ENCODE peak calls at places on chromosome 5, in ten cellular contexts. One of them, this sample, is unnamed. For H3K36me3, the result is how much of the 10 kb centered on the place peaks cover.

GRCh38 chr5:133427121-133427777 is 185.1 kb downstream of the FSTL4 start:
- DNase-seq in left ventricle myocardium inferior: no peak
- DNase-seq in heart left ventricle: no peak
- DNase-seq in WERI-Rb-1: no peak
- DNase-seq in IMR-90: peak
- DNase-seq in breast epithelium: no peak
- DNase-seq in brain microvascular endothelial cell: peak
- DNase-seq in lower lobe of right lung: no peak
- DNase-seq in right lobe of liver: no peak
- DNase-seq in mesendoderm: no peak
- DNase-seq in this sample: no peak

GRCh38 chr5:96624631-96625030 is 37.5 kb upstream of the CAST start:
- DNase-seq in left ventricle myocardium inferior: no peak
- DNase-seq in heart left ventricle: no peak
- DNase-seq in WERI-Rb-1: no peak
- DNase-seq in IMR-90: no peak
- DNase-seq in breast epithelium: no peak
- DNase-seq in brain microvascular endothelial cell: no peak
- DNase-seq in lower lobe of right lung: no peak
- DNase-seq in right lobe of liver: no peak
- DNase-seq in mesendoderm: no peak
- DNase-seq in this sample: no peak

GRCh38 chr5:128193676-128194390 is 110.3 kb downstream of the SLC12A2 start:
- DNase-seq in left ventricle myocardium inferior: no peak
- DNase-seq in heart left ventricle: no peak
- DNase-seq in WERI-Rb-1: no peak
- DNase-seq in IMR-90: no peak
- DNase-seq in breast epithelium: no peak
- DNase-seq in brain microvascular endothelial cell: no peak
- DNase-seq in lower lobe of right lung: no peak
- DNase-seq in right lobe of liver: no peak
- DNase-seq in mesendoderm: no peak
- DNase-seq in this sample: no peak

GRCh38 chr5:34929720-34930526 is 564 bp downstream of the DNAJC21 start:
- DNase-seq in left ventricle myocardium inferior: peak
- DNase-seq in heart left ventricle: peak
- DNase-seq in WERI-Rb-1: peak
- DNase-seq in IMR-90: peak
- DNase-seq in breast epithelium: peak
- DNase-seq in brain microvascular endothelial cell: peak
- DNase-seq in lower lobe of right lung: peak
- DNase-seq in right lobe of liver: peak
- DNase-seq in mesendoderm: peak
- DNase-seq in this sample: peak

GRCh38 chr5:123182072-123182471 is 93.0 kb downstream of the PRDM6 start:
- DNase-seq in left ventricle myocardium inferior: peak
- DNase-seq in heart left ventricle: no peak
- DNase-seq in WERI-Rb-1: no peak
- DNase-seq in IMR-90: no peak
- DNase-seq in breast epithelium: no peak
- DNase-seq in brain microvascular endothelial cell: no peak
- DNase-seq in lower lobe of right lung: no peak
- DNase-seq in right lobe of liver: no peak
- DNase-seq in mesendoderm: no peak
- DNase-seq in this sample: no peak

GRCh38 chr5:43515678-43516048 is 715 bp upstream of the C5orf34 start:
- DNase-seq in left ventricle myocardium inferior: no peak
- DNase-seq in heart left ventricle: no peak
- DNase-seq in WERI-Rb-1: no peak
- DNase-seq in IMR-90: no peak
- DNase-seq in breast epithelium: no peak
- DNase-seq in brain microvascular endothelial cell: no peak
- DNase-seq in lower lobe of right lung: no peak
- DNase-seq in right lobe of liver: no peak
- DNase-seq in mesendoderm: no peak
- DNase-seq in this sample: no peak

GRCh38 chr5:143182901-143183820 is 220.3 kb downstream of the NR3C1 start:
- DNase-seq in left ventricle myocardium inferior: peak
- DNase-seq in heart left ventricle: peak
- DNase-seq in WERI-Rb-1: no peak
- DNase-seq in IMR-90: peak
- DNase-seq in breast epithelium: no peak
- DNase-seq in brain microvascular endothelial cell: no peak
- DNase-seq in lower lobe of right lung: no peak
- DNase-seq in right lobe of liver: peak
- DNase-seq in mesendoderm: peak
- DNase-seq in this sample: peak

GRCh38 chr5:141740885-141741284 is 58.9 kb upstream of the ARAP3 start:
- DNase-seq in left ventricle myocardium inferior: no peak
- DNase-seq in heart left ventricle: no peak
- DNase-seq in WERI-Rb-1: no peak
- DNase-seq in IMR-90: no peak
- DNase-seq in breast epithelium: no peak
- DNase-seq in brain microvascular endothelial cell: no peak
- DNase-seq in lower lobe of right lung: no peak
- DNase-seq in right lobe of liver: no peak
- DNase-seq in mesendoderm: no peak
- DNase-seq in this sample: no peak

GRCh38 chr5:124644582-124644981 is 101.9 kb downstream of the ZNF608 start:
- DNase-seq in left ventricle myocardium inferior: no peak
- DNase-seq in heart left ventricle: no peak
- DNase-seq in WERI-Rb-1: no peak
- DNase-seq in IMR-90: no peak
- DNase-seq in breast epithelium: no peak
- DNase-seq in brain microvascular endothelial cell: no peak
- DNase-seq in lower lobe of right lung: no peak
- DNase-seq in right lobe of liver: no peak
- DNase-seq in mesendoderm: no peak
- DNase-seq in this sample: no peak

GRCh38 chr5:124643306-124643705 is 103.1 kb downstream of the ZNF608 start:
- DNase-seq in left ventricle myocardium inferior: no peak
- DNase-seq in heart left ventricle: no peak
- DNase-seq in WERI-Rb-1: no peak
- DNase-seq in IMR-90: no peak
- DNase-seq in breast epithelium: no peak
- DNase-seq in brain microvascular endothelial cell: no peak
- DNase-seq in lower lobe of right lung: no peak
- DNase-seq in right lobe of liver: no peak
- DNase-seq in mesendoderm: no peak
- DNase-seq in this sample: no peak

GRCh38 chr5:124642148-124642547 is 104.3 kb downstream of the ZNF608 start:
- DNase-seq in left ventricle myocardium inferior: no peak
- DNase-seq in heart left ventricle: no peak
- DNase-seq in WERI-Rb-1: no peak
- DNase-seq in IMR-90: no peak
- DNase-seq in breast epithelium: no peak
- DNase-seq in brain microvascular endothelial cell: no peak
- DNase-seq in lower lobe of right lung: no peak
- DNase-seq in right lobe of liver: no peak
- DNase-seq in mesendoderm: no peak
- DNase-seq in this sample: no peak

GRCh38 chr5:124645396-124645795 is 101.0 kb downstream of the ZNF608 start:
- DNase-seq in left ventricle myocardium inferior: no peak
- DNase-seq in heart left ventricle: no peak
- DNase-seq in WERI-Rb-1: no peak
- DNase-seq in IMR-90: no peak
- DNase-seq in breast epithelium: no peak
- DNase-seq in brain microvascular endothelial cell: no peak
- DNase-seq in lower lobe of right lung: no peak
- DNase-seq in right lobe of liver: no peak
- DNase-seq in mesendoderm: no peak
- DNase-seq in this sample: no peak

GRCh38 chr5:124644138-124644537 is 102.3 kb downstream of the ZNF608 start:
- DNase-seq in left ventricle myocardium inferior: no peak
- DNase-seq in heart left ventricle: no peak
- DNase-seq in WERI-Rb-1: no peak
- DNase-seq in IMR-90: peak
- DNase-seq in breast epithelium: no peak
- DNase-seq in brain microvascular endothelial cell: peak
- DNase-seq in lower lobe of right lung: no peak
- DNase-seq in right lobe of liver: no peak
- DNase-seq in mesendoderm: no peak
- DNase-seq in this sample: no peak
- H3K36me3 ChIP-seq in left ventricle myocardium inferior: under half
- H3K36me3 ChIP-seq in heart left ventricle: under half
- H3K36me3 ChIP-seq in WERI-Rb-1: half or more
- H3K36me3 ChIP-seq in IMR-90: under half
- H3K36me3 ChIP-seq in breast epithelium: under half
- H3K36me3 ChIP-seq in brain microvascular endothelial cell: under half
- H3K36me3 ChIP-seq in lower lobe of right lung: under half
- H3K36me3 ChIP-seq in right lobe of liver: under half
- H3K36me3 ChIP-seq in mesendoderm: under half
- H3K36me3 ChIP-seq in this sample: under half

DNA sequence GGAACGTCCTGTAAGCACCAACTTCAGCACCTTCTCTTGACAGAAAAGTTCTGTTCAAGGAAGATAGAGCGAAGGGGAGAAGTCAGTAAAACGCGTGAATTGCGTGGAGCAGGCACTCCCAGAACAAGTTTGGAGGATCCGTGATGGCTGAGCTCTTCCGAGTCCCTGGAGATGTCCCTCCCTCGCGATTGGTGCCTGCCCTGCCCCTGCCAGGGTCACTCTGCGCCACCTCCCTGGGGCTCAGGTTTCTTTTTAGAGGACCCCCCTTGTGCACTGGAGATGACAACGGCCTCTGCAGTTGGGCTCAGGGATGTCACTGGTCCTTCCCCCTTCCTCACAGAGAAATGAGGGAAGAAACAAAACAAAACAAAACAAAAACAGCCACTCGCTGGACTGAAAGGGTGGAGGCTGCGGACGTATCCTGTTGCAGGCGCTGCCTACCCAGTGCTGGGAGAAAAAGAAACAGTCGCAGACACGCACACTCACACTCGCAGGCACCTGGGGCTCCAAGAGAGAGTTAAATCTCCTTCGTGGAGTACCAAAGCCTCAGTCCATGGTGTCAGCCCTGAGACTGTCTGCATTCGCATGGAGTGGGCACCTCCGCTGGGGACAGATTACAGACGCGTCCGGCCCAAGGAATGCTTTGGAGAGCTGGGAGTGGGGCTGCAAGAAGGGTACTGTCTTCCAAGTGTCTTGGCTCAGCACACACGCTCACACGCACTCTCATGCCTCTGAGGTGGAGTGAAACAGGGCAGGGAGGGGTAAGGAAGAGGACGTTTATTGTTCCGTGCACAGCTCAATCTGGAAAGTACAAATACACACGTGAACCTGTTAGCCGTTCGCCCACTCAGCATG is 512.6 kb downstream of the SLCO4C1 start:
- DNase-seq in left ventricle myocardium inferior: no peak
- DNase-seq in heart left ventricle: no peak
- DNase-seq in WERI-Rb-1: no peak
- DNase-seq in IMR-90: no peak
- DNase-seq in breast epithelium: no peak
- DNase-seq in brain microvascular endothelial cell: no peak
- DNase-seq in lower lobe of right lung: no peak
- DNase-seq in right lobe of liver: no peak
- DNase-seq in mesendoderm: no peak
- DNase-seq in this sample: no peak
- H3K36me3 ChIP-seq in left ventricle myocardium inferior: under half
- H3K36me3 ChIP-seq in heart left ventricle: under half
- H3K36me3 ChIP-seq in WERI-Rb-1: under half
- H3K36me3 ChIP-seq in IMR-90: under half
- H3K36me3 ChIP-seq in breast epithelium: under half
- H3K36me3 ChIP-seq in brain microvascular endothelial cell: under half
- H3K36me3 ChIP-seq in lower lobe of right lung: under half
- H3K36me3 ChIP-seq in right lobe of liver: under half
- H3K36me3 ChIP-seq in mesendoderm: under half
- H3K36me3 ChIP-seq in this sample: under half

DNA sequence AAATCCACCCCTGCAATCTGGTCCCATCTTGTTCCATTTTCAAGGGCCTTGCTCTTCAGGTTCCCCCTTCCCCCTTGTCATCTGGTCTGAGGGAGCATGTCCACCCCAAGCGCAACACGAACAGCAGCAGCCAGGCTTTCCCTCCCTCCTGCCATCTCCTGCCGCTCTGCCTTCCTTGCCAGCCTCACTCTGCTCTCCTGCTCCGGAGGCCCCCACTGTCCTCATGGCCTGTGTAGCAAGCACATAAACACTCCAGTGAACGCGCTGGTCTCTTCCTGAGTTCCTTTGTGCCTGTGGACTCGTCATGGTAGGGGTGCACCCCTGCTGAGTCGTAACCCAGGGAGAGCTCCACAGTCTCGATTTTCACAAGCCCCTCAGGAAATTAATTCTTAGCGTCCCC is 29.9 kb downstream of the TENT4A start:
- DNase-seq in left ventricle myocardium inferior: no peak
- DNase-seq in heart left ventricle: no peak
- DNase-seq in WERI-Rb-1: no peak
- DNase-seq in IMR-90: no peak
- DNase-seq in breast epithelium: no peak
- DNase-seq in brain microvascular endothelial cell: no peak
- DNase-seq in lower lobe of right lung: no peak
- DNase-seq in right lobe of liver: no peak
- DNase-seq in mesendoderm: no peak
- DNase-seq in this sample: no peak
- H3K36me3 ChIP-seq in left ventricle myocardium inferior: half or more
- H3K36me3 ChIP-seq in heart left ventricle: half or more
- H3K36me3 ChIP-seq in WERI-Rb-1: half or more
- H3K36me3 ChIP-seq in IMR-90: under half
- H3K36me3 ChIP-seq in breast epithelium: under half
- H3K36me3 ChIP-seq in brain microvascular endothelial cell: under half
- H3K36me3 ChIP-seq in lower lobe of right lung: half or more
- H3K36me3 ChIP-seq in right lobe of liver: under half
- H3K36me3 ChIP-seq in mesendoderm: under half
- H3K36me3 ChIP-seq in this sample: half or more

GRCh38 chr5:149313151-149313841 is 32.0 kb upstream of the GRPEL2 start:
- DNase-seq in left ventricle myocardium inferior: no peak
- DNase-seq in heart left ventricle: no peak
- DNase-seq in WERI-Rb-1: no peak
- DNase-seq in IMR-90: no peak
- DNase-seq in breast epithelium: no peak
- DNase-seq in brain microvascular endothelial cell: no peak
- DNase-seq in lower lobe of right lung: no peak
- DNase-seq in right lobe of liver: no peak
- DNase-seq in mesendoderm: no peak
- DNase-seq in this sample: no peak

GRCh38 chr5:149314571-149315111 is 30.7 kb upstream of the GRPEL2 start:
- DNase-seq in left ventricle myocardium inferior: no peak
- DNase-seq in heart left ventricle: no peak
- DNase-seq in WERI-Rb-1: peak
- DNase-seq in IMR-90: no peak
- DNase-seq in breast epithelium: no peak
- DNase-seq in brain microvascular endothelial cell: no peak
- DNase-seq in lower lobe of right lung: no peak
- DNase-seq in right lobe of liver: no peak
- DNase-seq in mesendoderm: no peak
- DNase-seq in this sample: no peak

GRCh38 chr5:149309354-149309753 is 35.9 kb upstream of the GRPEL2 start:
- DNase-seq in left ventricle myocardium inferior: no peak
- DNase-seq in heart left ventricle: no peak
- DNase-seq in WERI-Rb-1: no peak
- DNase-seq in IMR-90: no peak
- DNase-seq in breast epithelium: no peak
- DNase-seq in brain microvascular endothelial cell: no peak
- DNase-seq in lower lobe of right lung: no peak
- DNase-seq in right lobe of liver: no peak
- DNase-seq in mesendoderm: no peak
- DNase-seq in this sample: no peak

GRCh38 chr5:149310947-149311675 is 34.2 kb upstream of the GRPEL2 start:
- DNase-seq in left ventricle myocardium inferior: no peak
- DNase-seq in heart left ventricle: peak
- DNase-seq in WERI-Rb-1: peak
- DNase-seq in IMR-90: peak
- DNase-seq in breast epithelium: no peak
- DNase-seq in brain microvascular endothelial cell: peak
- DNase-seq in lower lobe of right lung: no peak
- DNase-seq in right lobe of liver: peak
- DNase-seq in mesendoderm: peak
- DNase-seq in this sample: no peak

DNA sequence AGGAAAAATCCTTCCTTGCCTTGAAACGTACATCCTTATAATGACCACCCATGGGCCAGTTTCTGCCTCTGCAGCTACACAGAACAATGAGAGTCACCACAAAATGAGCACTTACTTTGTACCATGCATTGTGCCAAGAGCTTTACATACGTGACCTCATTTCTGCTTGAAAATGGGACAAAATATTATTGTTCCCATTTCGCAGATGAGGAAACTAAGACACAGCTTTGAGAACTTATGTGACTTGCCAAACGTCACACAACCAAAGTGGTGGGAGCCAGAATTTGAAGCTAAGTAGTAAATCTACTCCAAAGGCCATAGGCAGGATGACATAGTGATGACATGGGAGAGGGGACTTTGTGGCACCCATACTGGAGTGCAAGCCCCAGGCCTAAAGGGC is 34.8 kb upstream of the GRPEL2 start:
- DNase-seq in left ventricle myocardium inferior: no peak
- DNase-seq in heart left ventricle: no peak
- DNase-seq in WERI-Rb-1: no peak
- DNase-seq in IMR-90: no peak
- DNase-seq in breast epithelium: no peak
- DNase-seq in brain microvascular endothelial cell: no peak
- DNase-seq in lower lobe of right lung: no peak
- DNase-seq in right lobe of liver: no peak
- DNase-seq in mesendoderm: no peak
- DNase-seq in this sample: no peak
- H3K36me3 ChIP-seq in left ventricle myocardium inferior: half or more
- H3K36me3 ChIP-seq in heart left ventricle: half or more
- H3K36me3 ChIP-seq in WERI-Rb-1: under half
- H3K36me3 ChIP-seq in IMR-90: under half
- H3K36me3 ChIP-seq in breast epithelium: under half
- H3K36me3 ChIP-seq in brain microvascular endothelial cell: under half
- H3K36me3 ChIP-seq in lower lobe of right lung: under half
- H3K36me3 ChIP-seq in right lobe of liver: under half
- H3K36me3 ChIP-seq in mesendoderm: under half
- H3K36me3 ChIP-seq in this sample: under half

This sample was measured in tibial artery.